ENCODE peak calls at places on chromosomes 3 and 15, in six cellular contexts. E is neural crest cell, V is NCI-H1092 treated with DMSO at 0.1 percent for 48 hours, T is anterior cingulate cortex, F is upper lobe of right lung, S is GM12892. W is an unnamed sample.

GRCh38 chr15:93801206-93801605 is 430.2 kb upstream of the MCTP2 start:
- DNase-seq in E (no peak), V (no peak), T (no peak), F (no peak), S (no peak), W (no peak)

GRCh38 chr3:124201786-124202185 is 209.9 kb upstream of the ROPN1 start:
- DNase-seq in E (no peak), V (peak), T (no peak), F (no peak), S (no peak), W (no peak)

GRCh38 chr3:180633722-180634121 is 31.8 kb downstream of the TTC14 start:
- DNase-seq in E (no peak), V (no peak), T (no peak), F (no peak), S (no peak), W (no peak)

GRCh38 chr3:46549989-46550388 is 16.1 kb downstream of the LRRC2 start:
- DNase-seq in E (no peak), V (no peak), T (no peak), F (no peak), S (no peak), W (no peak)

GRCh38 chr3:193614430-193614829 is 21.4 kb downstream of the OPA1 start:
- DNase-seq in E (no peak), V (no peak), T (no peak), F (no peak), S (no peak), W (peak)

GRCh38 chr15:68993276-68993675 is 21.2 kb upstream of the NOX5 start:
- DNase-seq in E (no peak), V (no peak), T (no peak), F (no peak), S (no peak), W (no peak)

GRCh38 chr15:65556622-65557021 is 26.4 kb downstream of the HACD3 start:
- DNase-seq in E (no peak), V (no peak), T (no peak), F (no peak), S (no peak), W (no peak)

GRCh38 chr3:125644036-125645025 is 49.0 kb upstream of the OSBPL11 start:
- DNase-seq in E (no peak), V (no peak), T (no peak), F (peak), S (no peak), W (no peak)

GRCh38 chr15:60464836-60465630 is 13.9 kb downstream of the ICE2 start:
- DNase-seq in E (no peak), V (no peak), T (no peak), F (no peak), S (no peak), W (peak)

GRCh38 chr3:10169000-10169496 is 4.3 kb downstream of the IRAK2 start:
- DNase-seq in E (no peak), V (no peak), T (no peak), F (no peak), S (no peak), W (no peak)

GRCh38 chr3:147410126-147410517 is 957 bp downstream of the ZIC1 start:
- DNase-seq in E (no peak), V (no peak), T (no peak), F (no peak), S (no peak), W (no peak)

GRCh38 chr3:70053293-70053692 is 53.8 kb downstream of the SAMMSON start:
- DNase-seq in E (no peak), V (no peak), T (no peak), F (no peak), S (no peak), W (no peak)

GRCh38 chr3:46971742-46972141 is 4.8 kb downstream of the CCDC12 start:
- DNase-seq in E (no peak), V (no peak), T (no peak), F (no peak), S (no peak), W (no peak)

GRCh38 chr15:56917652-56918045 is 795 bp upstream of the TCF12 start:
- DNase-seq in E (no peak), V (peak), T (no peak), F (no peak), S (no peak), W (no peak)

GRCh38 chr3:97835761-97836160 is 13.9 kb downstream of the CRYBG3 start:
- DNase-seq in E (no peak), V (no peak), T (no peak), F (no peak), S (no peak), W (no peak)

GRCh38 chr3:127448671-127449070 is 141.9 kb downstream of the TPRA1 start:
- DNase-seq in E (no peak), V (no peak), T (no peak), F (no peak), S (no peak), W (no peak)

GRCh38 chr3:114758828-114759709 is 388.0 kb downstream of the ZBTB20 start:
- DNase-seq in E (no peak), V (no peak), T (no peak), F (no peak), S (no peak), W (peak)

GRCh38 chr15:56794150-56794922 is 61.0 kb upstream of the ZNF280D start:
- DNase-seq in E (no peak), V (no peak), T (no peak), F (no peak), S (no peak), W (no peak)

GRCh38 chr3:14432996-14433572 is 30.7 kb downstream of the SLC6A6 start:
- DNase-seq in E (no peak), V (no peak), T (no peak), F (peak), S (no peak), W (no peak)

GRCh38 chr3:33134026-33134625 is 20.3 kb downstream of the CRTAP start:
- DNase-seq in E (no peak), V (no peak), T (no peak), F (no peak), S (no peak), W (no peak)

GRCh38 chr3:158685151-158685550 is 12.7 kb upstream of the LXN start:
- DNase-seq in E (no peak), V (no peak), T (no peak), F (no peak), S (no peak), W (peak)

W was measured in lung microvascular endothelial cell.